ENCODE peak calls at places on chromosomes 11 and 22, in six cellular contexts. Y, F, X, P, R and D are unnamed samples.
A peak's percentile ranks its signal among the peaks of the same experiment; 100 is the strongest.

GRCh38 chr11:119460582-119460981 is 37.6 kb upstream of the THY1 start:
- DNase-seq in Y (no peak), F (no peak), X (no peak), P (no peak), R (no peak), D (no peak)

GRCh38 chr22:37556750-37557149 is 3.5 kb upstream of the CDC42EP1 start:
- DNase-seq in Y (no peak), F (no peak), X (no peak), P (no peak), R (no peak), D (no peak)

GRCh38 chr11:69249641-69250502 is 44.1 kb upstream of the MYEOV start:
- DNase-seq in Y (peak; percentile 45), F (no peak), X (no peak), P (peak; percentile 52), R (no peak), D (no peak)

GRCh38 chr22:18056161-18056666 is 21.6 kb upstream of the PEX26 start:
- DNase-seq in Y (no peak), F (no peak), X (no peak), P (no peak), R (no peak), D (no peak)

GRCh38 chr11:69012092-69013008 is 696 bp downstream of the MRGPRF start:
- DNase-seq in Y (no peak), F (no peak), X (no peak), P (peak; percentile 87), R (no peak), D (no peak)

GRCh38 chr11:74895340-74896116 is 53.4 kb downstream of the XRRA1 start:
- DNase-seq in Y (no peak), F (no peak), X (no peak), P (no peak), R (no peak), D (no peak)

GRCh38 chr22:49367016-49367697 is 460.5 kb downstream of the BRD1 start:
- DNase-seq in Y (peak; percentile 48), F (no peak), X (peak; percentile 4), P (peak; percentile 33), R (no peak), D (no peak)

GRCh38 chr11:113553235-113553634 is 78.0 kb upstream of the DRD2 start:
- DNase-seq in Y (peak; percentile 71), F (no peak), X (peak; percentile 73), P (no peak), R (no peak), D (no peak)

GRCh38 chr11:116534270-116534975 is 238.4 kb downstream of the BUD13 start:
- DNase-seq in Y (no peak), F (no peak), X (no peak), P (peak; percentile 24), R (no peak), D (no peak)

GRCh38 chr11:45102361-45102809 is 44.1 kb upstream of the PRDM11 start:
- DNase-seq in Y (no peak), F (no peak), X (peak; percentile 7), P (no peak), R (no peak), D (no peak)

GRCh38 chr22:28395920-28396447 is 283.7 kb downstream of the TTC28 start:
- DNase-seq in Y (no peak), F (no peak), X (no peak), P (no peak), R (no peak), D (no peak)

GRCh38 chr11:26584818-26585217 is 12.8 kb upstream of the MUC15 start:
- DNase-seq in Y (no peak), F (no peak), X (no peak), P (no peak), R (no peak), D (no peak)

GRCh38 chr22:44971651-44972362 is 38.0 kb downstream of the PHF21B start:
- DNase-seq in Y (no peak), F (no peak), X (no peak), P (no peak), R (no peak), D (no peak)

GRCh38 chr11:57459112-57460016 is 964 bp upstream of the RTN4RL2 start:
- DNase-seq in Y (no peak), F (peak; percentile 67), X (no peak), P (no peak), R (no peak), D (no peak)

GRCh38 chr11:46920709-46921108 is 2.4 kb upstream of the LRP4 start:
- DNase-seq in Y (peak; percentile 73), F (no peak), X (no peak), P (peak; percentile 89), R (no peak), D (peak; percentile 35)

GRCh38 chr11:8083871-8084281 is 2.9 kb downstream of the TUB start:
- DNase-seq in Y (no peak), F (no peak), X (no peak), P (no peak), R (no peak), D (no peak)

GRCh38 chr11:77517226-77517625 is 43.3 kb upstream of the PAK1 start:
- DNase-seq in Y (no peak), F (no peak), X (no peak), P (no peak), R (no peak), D (no peak)

GRCh38 chr22:31616315-31616980 is 45.6 kb downstream of the PISD start:
- DNase-seq in Y (no peak), F (no peak), X (no peak), P (no peak), R (no peak), D (no peak)

GRCh38 chr11:76210920-76211851 is 4.9 kb upstream of the WNT11 start:
- DNase-seq in Y (no peak), F (no peak), X (no peak), P (no peak), R (no peak), D (no peak)

GRCh38 chr11:34063061-34063795 is 11.7 kb downstream of the CAPRIN1 start:
- DNase-seq in Y (no peak), F (no peak), X (no peak), P (no peak), R (no peak), D (no peak)

GRCh38 chr22:18031670-18032454 is 7.5 kb upstream of the MICAL3 start:
- DNase-seq in Y (peak; percentile 78), F (no peak), X (peak; percentile 84), P (peak; percentile 85), R (no peak), D (no peak)

GRCh38 chr22:29773233-29773632 is 6.1 kb downstream of the UQCR10 start:
- DNase-seq in Y (no peak), F (no peak), X (no peak), P (no peak), R (no peak), D (no peak)

GRCh38 chr11:105230586-105230985 is 91.0 kb upstream of the CARD18 start:
- DNase-seq in Y (no peak), F (no peak), X (no peak), P (no peak), R (no peak), D (no peak)

GRCh38 chr22:40491990-40492631 is 121.7 kb downstream of the SGSM3 start:
- DNase-seq in Y (no peak), F (no peak), X (no peak), P (no peak), R (no peak), D (no peak)

GRCh38 chr11:41245184-41245583 is 214.3 kb downstream of the LRRC4C start:
- DNase-seq in Y (no peak), F (peak; percentile 40), X (no peak), P (peak; percentile 62), R (no peak), D (no peak)

GRCh38 chr11:69111578-69112247 is 44.0 kb upstream of the SMIM38 start:
- DNase-seq in Y (no peak), F (peak; percentile 26), X (no peak), P (no peak), R (no peak), D (no peak)

GRCh38 chr11:70471254-70471653 is 72.9 kb downstream of the CTTN start:
- DNase-seq in Y (no peak), F (no peak), X (no peak), P (peak; percentile 47), R (peak; percentile 11), D (no peak)

GRCh38 chr11:61690706-61691377 is 10.7 kb downstream of the DAGLA start:
- DNase-seq in Y (no peak), F (no peak), X (no peak), P (no peak), R (no peak), D (no peak)

DNA sequence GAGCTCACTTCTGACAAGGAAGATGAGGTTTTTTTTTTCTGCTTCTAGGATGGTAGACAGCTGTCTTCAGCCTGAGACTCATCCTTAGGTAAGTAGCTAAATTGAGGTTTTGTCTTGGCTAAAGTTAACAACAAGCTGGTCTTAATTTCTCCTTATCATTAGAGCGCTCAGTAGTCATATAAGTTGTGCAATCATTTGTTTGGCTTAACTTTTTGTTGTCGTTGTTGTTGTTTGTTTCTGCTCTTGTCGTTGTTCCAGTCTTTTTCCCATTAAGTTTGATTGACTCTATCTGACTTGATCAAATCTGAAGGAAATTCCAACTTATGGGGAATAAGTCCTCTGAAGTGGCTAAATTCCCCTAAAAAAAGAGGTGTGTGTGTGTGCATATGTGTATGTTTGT is 33.0 kb downstream of the GLYATL2 start:
- DNase-seq in Y (no peak), F (no peak), X (no peak), P (no peak), R (no peak), D (no peak)
- H3K9me3 ChIP-seq in Y (peaks cover 23% of the 10 kb centered on the region), F (no peaks in the 10 kb centered on the region), X (peaks cover 22% of the 10 kb centered on the region), P (peaks cover 6% of the 10 kb centered on the region), R (peaks cover 19% of the 10 kb centered on the region), D (peaks cover 15% of the 10 kb centered on the region)

GRCh38 chr11:86497310-86497709 is 122.6 kb downstream of the CCDC81 start:
- DNase-seq in Y (no peak), F (no peak), X (no peak), P (no peak), R (no peak), D (no peak)
- H3K4me1 ChIP-seq in Y (peaks cover 14% of the 10 kb centered on the region), F (no peaks in the 10 kb centered on the region), X (no peaks in the 10 kb centered on the region), P (no peaks in the 10 kb centered on the region), R (no peaks in the 10 kb centered on the region), D (peaks cover 13% of the 10 kb centered on the region)

GRCh38 chr22:47587361-47587760 is 824.9 kb downstream of the TBC1D22A start:
- DNase-seq in Y (peak; percentile 33), F (peak; percentile 18), X (no peak), P (peak; percentile 20), R (no peak), D (no peak)
- H3K9me3 ChIP-seq in Y (no peaks in the 10 kb centered on the region), F (no peaks in the 10 kb centered on the region), X (peaks cover 5% of the 10 kb centered on the region), P (no peaks in the 10 kb centered on the region), R (peaks cover 21% of the 10 kb centered on the region), D (no peaks in the 10 kb centered on the region)

GRCh38 chr11:89458646-89459045 is 32.5 kb downstream of the NOX4 start:
- DNase-seq in Y (no peak), F (no peak), X (no peak), P (no peak), R (no peak), D (no peak)

GRCh38 chr11:89456681-89457080 is 34.5 kb downstream of the NOX4 start:
- DNase-seq in Y (no peak), F (no peak), X (no peak), P (no peak), R (no peak), D (no peak)

GRCh38 chr11:89452780-89453179 is 38.4 kb downstream of the NOX4 start:
- DNase-seq in Y (no peak), F (no peak), X (no peak), P (no peak), R (no peak), D (no peak)

DNA sequence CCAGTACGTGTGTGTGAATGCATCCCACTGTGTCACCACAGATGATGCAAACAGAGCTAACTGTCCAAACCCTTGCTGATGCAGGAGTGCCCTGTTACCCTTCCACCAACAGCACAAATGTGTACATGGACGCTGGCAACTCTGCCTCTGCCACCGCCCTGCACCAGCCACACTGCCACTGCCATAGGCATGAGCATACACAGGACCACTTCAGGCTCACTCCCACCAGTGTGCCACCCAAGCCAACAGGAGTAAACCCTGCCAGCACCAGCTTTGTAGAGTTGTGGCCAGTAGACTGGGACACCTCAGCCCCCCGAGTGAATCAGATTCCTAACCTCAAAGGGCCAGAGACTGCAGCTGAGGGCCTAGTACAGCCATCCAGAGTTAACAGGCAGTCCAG is 34.0 kb downstream of the NOX4 start:
- DNase-seq in Y (no peak), F (no peak), X (no peak), P (no peak), R (no peak), D (no peak)
- H3K4me1 ChIP-seq in Y (peaks cover 3% of the 10 kb centered on the region), F (no peaks in the 10 kb centered on the region), X (no peaks in the 10 kb centered on the region), P (no peaks in the 10 kb centered on the region), R (no peaks in the 10 kb centered on the region), D (peaks cover 5% of the 10 kb centered on the region)